ENCODE peak calls at places on chromosomes 7 and 10, in four cellular contexts. E is aorta, O is HFF-Myc, A is A549. Y is an unnamed sample.

GRCh38 chr10:78507761-78508160 is 474.1 kb downstream of the RPS24 start:
- DNase-seq in A (no peak), O (no peak), E (no peak), Y (no peak)

GRCh38 chr7:28873410-28873809 is 84.7 kb downstream of the TRIL start:
- DNase-seq in O (no peak), E (no peak), A (no peak), Y (no peak)

GRCh38 chr10:6053816-6054581 is 8.2 kb downstream of the IL2RA start:
- DNase-seq in O (no peak), A (no peak), E (peak; percentile 56), Y (no peak)

GRCh38 chr10:112957589-112958202 is 7.6 kb downstream of the TCF7L2 start:
- DNase-seq in E (no peak), O (no peak), A (no peak), Y (no peak)

GRCh38 chr10:101291254-101292193 is 62.3 kb upstream of the LBX1 start:
- DNase-seq in O (no peak), A (peak; percentile 85), E (no peak), Y (peak; percentile 22)

GRCh38 chr7:25619963-25620799 is 391.9 kb upstream of the NPVF start:
- DNase-seq in E (no peak), A (no peak), O (no peak), Y (no peak)

GRCh38 chr7:2175091-2175490 is 57.7 kb downstream of the MAD1L1 start:
- DNase-seq in A (no peak), O (no peak), E (no peak), Y (no peak)

GRCh38 chr10:28722065-28722803 is 44.9 kb downstream of the BAMBI start:
- DNase-seq in O (no peak), A (peak; percentile 21), E (peak; percentile 58), Y (peak; percentile 51)

GRCh38 chr7:1240296-1240820 is 7.7 kb downstream of the UNCX start:
- DNase-seq in A (no peak), E (no peak), O (no peak), Y (no peak)

GRCh38 chr7:127348247-127348631 is 44.3 kb downstream of the ZNF800 start:
- DNase-seq in O (no peak), A (no peak), E (no peak), Y (no peak)

GRCh38 chr10:6490594-6490993 is 89.5 kb downstream of the PRKCQ start:
- DNase-seq in A (no peak), E (no peak), O (no peak), Y (no peak)